ENCODE peak calls at places on chromosomes 13 and 19, in eight cellular contexts. Q is mesothelial cell of epicardium; V is Peyer's patch; S is lung; W is cardiac fibroblast; A is HCT116; M is NB4; C is CD4-positive, alpha-beta T cell. L is an unnamed sample.

GRCh38 chr19:43639507-43640423 is at the start of gene CADM4:
- DNase-seq in C (peak), Q (no peak), M (peak), A (no peak), S (no peak), W (no peak), V (peak), L (peak)

GRCh38 chr13:29703421-29703820 is 107.9 kb upstream of the SLC7A1 start:
- DNase-seq in M (peak), C (no peak), W (no peak), Q (no peak), V (no peak), S (no peak), A (no peak), L (no peak)

GRCh38 chr19:45526143-45526542 is 18.9 kb downstream of the VASP start:
- DNase-seq in W (peak), C (no peak), Q (no peak), S (peak), A (no peak), M (peak), V (peak), L (no peak)

GRCh38 chr13:68064371-68064770 is 834.2 kb upstream of the PCDH9 start:
- DNase-seq in S (no peak), W (no peak), A (no peak), C (no peak), M (no peak), Q (no peak), V (no peak), L (no peak)

GRCh38 chr13:84574851-84575250 is 692.6 kb upstream of the SLITRK1 start:
- DNase-seq in A (no peak), V (no peak), Q (no peak), C (no peak), S (no peak), W (peak), M (no peak), L (no peak)

GRCh38 chr19:47239610-47240296 is 8.8 kb upstream of the BBC3 start:
- DNase-seq in V (peak), S (no peak), C (peak), W (peak), A (no peak), Q (no peak), M (peak), L (peak)

GRCh38 chr19:44585371-44586141 is 27.8 kb upstream of the IGSF23 start:
- DNase-seq in Q (no peak), A (no peak), V (no peak), W (peak), S (no peak), C (no peak), M (peak), L (no peak)

GRCh38 chr13:27415116-27415515 is 9.3 kb upstream of the GTF3A start:
- DNase-seq in C (no peak), Q (no peak), W (no peak), A (no peak), V (no peak), M (no peak), S (no peak), L (no peak)

GRCh38 chr13:65292488-65292901 is 1937.6 kb downstream of the PCDH9 start:
- DNase-seq in V (no peak), S (no peak), C (no peak), M (no peak), W (peak), Q (no peak), A (no peak), L (no peak)

GRCh38 chr19:42132851-42133528 is 744 bp upstream of the POU2F2 start:
- DNase-seq in A (peak), M (peak), S (peak), C (peak), Q (peak), W (peak), V (peak), L (peak)

GRCh38 chr13:108944760-108945159 is 315.3 kb downstream of the MYO16 start:
- DNase-seq in S (no peak), M (peak), Q (no peak), V (no peak), C (no peak), W (peak), A (no peak), L (no peak)

GRCh38 chr13:109100705-109101104 is 471.3 kb downstream of the MYO16 start:
- DNase-seq in Q (no peak), W (no peak), S (no peak), C (no peak), M (no peak), V (no peak), A (no peak), L (no peak)

GRCh38 chr13:49098198-49098597 is 121.9 kb upstream of the MLNR start:
- DNase-seq in W (peak), M (peak), S (no peak), Q (no peak), V (no peak), A (peak), C (peak), L (no peak)

GRCh38 chr13:57633141-57633949 is 1.8 kb downstream of the PCDH17 start:
- DNase-seq in M (no peak), A (no peak), W (peak), Q (peak), V (peak), C (no peak), S (peak), L (no peak)

GRCh38 chr19:33662391-33662790 is 40.6 kb downstream of the CHST8 start:
- DNase-seq in A (no peak), S (no peak), V (no peak), W (no peak), C (no peak), Q (no peak), M (no peak), L (no peak)

GRCh38 chr13:105485061-105485460 is 1050.4 kb downstream of the EFNB2 start:
- DNase-seq in W (no peak), M (no peak), C (no peak), S (no peak), V (no peak), Q (no peak), A (no peak), L (no peak)

GRCh38 chr13:111219306-111219705 is 101.1 kb upstream of the TEX29 start:
- DNase-seq in A (no peak), S (no peak), W (peak), C (no peak), Q (no peak), M (no peak), V (no peak), L (no peak)

GRCh38 chr13:107205318-107206112 is 637.6 kb upstream of the ARGLU1 start:
- DNase-seq in W (peak), A (no peak), Q (peak), C (peak), V (peak), S (peak), M (peak), L (peak)

GRCh38 chr13:59445812-59446211 is 717.9 kb downstream of the DIAPH3 start:
- DNase-seq in W (no peak), M (no peak), V (no peak), A (no peak), C (no peak), S (no peak), Q (no peak), L (no peak)

GRCh38 chr19:3606690-3607289 is at the start of gene TBXA2R:
- DNase-seq in W (peak), M (no peak), C (peak), A (peak), V (peak), Q (no peak), S (peak), L (peak)

GRCh38 chr19:39125199-39125553 is 410 bp upstream of the PAK4 start:
- DNase-seq in A (no peak), M (no peak), V (no peak), S (no peak), C (no peak), Q (no peak), W (no peak), L (no peak)

GRCh38 chr19:36256853-36257511 is 42.1 kb downstream of the ZNF146 start:
- DNase-seq in A (no peak), M (no peak), C (no peak), S (no peak), V (no peak), Q (no peak), W (no peak), L (no peak)
- TF ChIP-seq CTCF in A (no peak), M (no peak), C (no peak), S (no peak), V (no peak), Q (no peak), W (no peak), L (no peak)

GRCh38 chr19:55112781-55113569 is 4.5 kb downstream of the PPP1R12C start:
- DNase-seq in Q (no peak), S (no peak), C (no peak), V (no peak), A (no peak), W (no peak), M (no peak), L (peak)
- TF ChIP-seq CTCF in Q (no peak), S (no peak), C (no peak), V (no peak), A (peak), W (no peak), M (no peak), L (no peak)

GRCh38 chr13:31765441-31765840 is 26.1 kb downstream of the RXFP2 start:
- DNase-seq in V (no peak), S (no peak), Q (no peak), W (peak), C (no peak), A (no peak), M (no peak), L (no peak)

GRCh38 chr13:31764556-31764955 is 25.2 kb downstream of the RXFP2 start:
- DNase-seq in C (no peak), V (no peak), S (no peak), Q (no peak), M (no peak), A (no peak), W (peak), L (no peak)

GRCh38 chr13:31769581-31769980 is 30.3 kb downstream of the RXFP2 start:
- DNase-seq in S (no peak), M (no peak), W (peak), A (no peak), C (no peak), V (no peak), Q (no peak), L (no peak)

GRCh38 chr13:31768351-31768750 is 29.0 kb downstream of the RXFP2 start:
- DNase-seq in Q (no peak), M (no peak), S (no peak), V (no peak), A (no peak), W (no peak), C (no peak), L (no peak)

DNA sequence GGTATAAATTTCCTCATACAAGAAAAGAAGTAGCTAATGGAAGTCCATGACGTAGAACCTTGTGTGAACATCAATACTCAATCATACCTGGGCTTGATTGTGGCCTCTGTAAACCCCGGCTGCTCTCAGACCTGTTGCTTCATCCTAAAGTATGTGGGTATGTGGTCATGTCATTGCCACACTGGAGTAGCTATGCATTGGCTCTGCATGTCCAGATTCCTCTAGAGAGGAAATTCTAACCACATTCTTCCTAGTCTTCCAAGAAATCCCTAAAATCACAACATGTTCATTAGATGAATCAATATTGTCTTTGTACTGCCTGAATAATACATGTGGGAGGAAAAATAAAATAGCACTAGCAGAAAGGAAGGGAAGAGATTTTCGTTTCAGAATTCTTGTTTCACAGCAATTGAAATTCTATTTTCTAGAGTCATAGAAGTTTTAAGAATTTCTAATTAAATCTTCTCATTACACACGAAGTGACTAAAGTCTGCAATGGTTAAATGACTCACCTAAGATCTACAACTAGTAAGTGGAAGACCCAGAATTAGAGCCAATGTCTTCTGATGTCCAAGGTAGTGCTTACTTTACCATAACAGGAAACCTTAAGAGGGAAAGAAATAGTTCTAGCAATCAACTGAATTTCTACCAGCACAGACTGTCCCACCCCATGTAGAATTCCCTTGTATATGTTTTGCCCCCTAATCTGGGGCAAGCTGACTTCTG is 28.0 kb downstream of the RXFP2 start:
- DNase-seq in C (no peak), S (no peak), M (no peak), V (no peak), W (peak), Q (no peak), A (no peak), L (no peak)
- TF ChIP-seq CTCF in C (no peak), S (no peak), M (no peak), V (no peak), W (no peak), Q (no peak), A (no peak), L (no peak)

GRCh38 chr19:18161691-18162039 is 8.7 kb downstream of the PIK3R2 start:
- DNase-seq in C (no peak), Q (no peak), S (no peak), A (no peak), V (no peak), W (no peak), M (no peak), L (no peak)
- TF ChIP-seq CTCF in C (peak), Q (peak), S (no peak), A (no peak), V (no peak), W (no peak), M (no peak), L (no peak)

GRCh38 chr13:113245858-113246791 is 36.7 kb downstream of the CUL4A start:
- DNase-seq in Q (no peak), M (no peak), A (no peak), V (no peak), C (no peak), S (peak), W (peak), L (no peak)
- TF ChIP-seq CTCF in Q (peak), M (peak), A (peak), V (no peak), C (no peak), S (no peak), W (peak), L (no peak)

GRCh38 chr13:40161931-40162330 is 504.5 kb downstream of the FOXO1 start:
- DNase-seq in W (no peak), S (no peak), V (no peak), A (no peak), Q (no peak), C (no peak), M (no peak), L (no peak)

GRCh38 chr13:40161008-40161694 is 505.3 kb downstream of the FOXO1 start:
- DNase-seq in C (no peak), Q (no peak), M (peak), V (no peak), S (no peak), A (no peak), W (peak), L (no peak)

GRCh38 chr13:40158218-40158617 is 502.8 kb downstream of the COG6 start:
- DNase-seq in V (no peak), W (peak), Q (no peak), M (no peak), A (no peak), C (no peak), S (no peak), L (no peak)

GRCh38 chr13:40164137-40164536 is 502.3 kb downstream of the FOXO1 start:
- DNase-seq in A (no peak), C (no peak), Q (no peak), M (peak), V (no peak), W (peak), S (no peak), L (no peak)

GRCh38 chr13:40159736-40160135 is 504.3 kb downstream of the COG6 start:
- DNase-seq in C (no peak), Q (no peak), S (no peak), W (no peak), A (no peak), V (no peak), M (no peak), L (no peak)
- TF ChIP-seq CTCF in C (no peak), Q (no peak), S (no peak), W (no peak), A (no peak), V (no peak), M (no peak), L (no peak)

DNA sequence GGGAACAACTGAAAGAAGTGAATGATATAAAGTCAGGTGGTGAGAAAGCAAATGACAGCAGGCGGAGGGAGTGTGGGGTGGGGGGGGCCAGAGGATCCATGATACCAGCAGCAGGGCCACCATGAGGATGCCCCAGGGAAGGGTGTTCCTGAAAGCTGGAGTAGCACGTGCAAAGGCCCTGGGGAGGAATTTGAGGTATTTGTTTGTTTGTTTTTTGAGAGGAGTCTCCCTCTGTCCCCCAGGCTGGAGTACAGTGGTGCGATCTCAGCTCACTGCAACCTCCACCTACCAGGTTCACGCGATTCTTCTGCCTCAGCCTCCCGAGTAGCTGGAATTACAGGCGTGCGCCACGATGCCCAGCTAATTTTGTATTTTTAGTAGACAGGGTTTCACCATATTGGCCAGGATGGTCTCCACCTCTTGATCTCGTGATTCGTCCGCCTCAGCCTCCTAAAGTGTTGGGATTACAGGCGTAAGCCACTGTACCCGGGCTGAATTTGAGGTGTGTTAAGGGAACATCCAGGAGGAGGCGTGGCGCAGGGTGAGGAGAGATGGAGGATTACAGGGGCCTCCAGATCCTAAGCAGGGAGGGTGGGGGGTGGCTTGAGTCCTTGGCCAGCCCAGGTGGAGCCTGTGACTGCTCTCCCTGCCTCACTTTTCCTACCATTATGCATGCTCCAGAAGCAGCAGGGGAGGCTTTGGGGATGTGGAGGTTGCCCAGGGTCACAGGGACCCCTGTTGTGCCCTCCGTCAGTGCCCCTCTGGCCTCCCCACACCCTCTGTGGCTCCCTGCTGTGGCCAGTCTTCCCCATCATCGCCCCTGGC is 12.4 kb upstream of the JUND start:
- DNase-seq in M (no peak), A (no peak), S (no peak), V (no peak), W (no peak), C (no peak), Q (no peak), L (no peak)
- TF ChIP-seq CTCF in M (no peak), A (no peak), S (no peak), V (no peak), W (no peak), C (no peak), Q (no peak), L (no peak)

GRCh38 chr13:101695870-101696516 is 243.5 kb downstream of the ITGBL1 start:
- DNase-seq in Q (no peak), S (no peak), C (no peak), A (no peak), M (no peak), W (no peak), V (no peak), L (no peak)

GRCh38 chr13:101690871-101691270 is 238.4 kb downstream of the ITGBL1 start:
- DNase-seq in V (no peak), Q (no peak), S (no peak), C (no peak), A (no peak), M (no peak), W (no peak), L (no peak)

DNA sequence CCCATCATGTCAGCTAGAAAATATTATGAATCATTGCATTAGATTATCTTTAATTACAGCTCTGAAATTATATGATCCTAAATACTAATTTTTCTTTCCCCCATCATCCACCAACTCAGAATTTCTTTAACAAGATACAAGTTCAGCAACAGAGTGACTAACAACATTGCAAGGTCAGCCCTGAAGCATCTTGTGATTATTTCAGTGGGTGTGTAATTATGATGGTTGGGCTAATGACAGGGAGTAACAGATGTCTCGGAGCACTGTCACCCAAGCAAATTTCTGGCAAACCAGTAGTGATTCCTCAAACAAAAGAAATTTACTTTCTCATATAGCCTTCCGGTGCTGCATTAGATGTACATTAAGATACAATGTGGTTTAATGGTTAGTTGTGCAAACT is 238.9 kb downstream of the ITGBL1 start:
- DNase-seq in S (no peak), Q (no peak), A (no peak), C (no peak), M (no peak), W (no peak), V (no peak), L (no peak)
- TF ChIP-seq CTCF in S (no peak), Q (no peak), A (no peak), C (no peak), M (no peak), W (no peak), V (no peak), L (no peak)

GRCh38 chr13:91381371-91381770 is 17.1 kb upstream of the GPC5 start:
- DNase-seq in C (no peak), V (no peak), Q (no peak), A (no peak), S (no peak), M (peak), W (peak), L (no peak)
- TF ChIP-seq CTCF in C (no peak), V (no peak), Q (no peak), A (peak), S (no peak), M (peak), W (peak), L (no peak)

L was measured in GM20000.